ENCODE peak calls at places on chromosomes 7 and 10, in five cellular contexts. C is fibroblast of pulmonary artery; O is T-helper 9 cell; F is stimulated activated CD8-positive, alpha-beta memory T cell treated with anti-CD3 and anti-CD28 coated beads, Interleukin-2, amount 100 ng/mL, for 48 hours; N is substantia nigra. X is an unnamed sample.

GRCh38 chr7:43138710-43139601 is 26.5 kb downstream of the HECW1 start:
- DNase-seq in N (no peak), F (no peak), C (peak), O (no peak), X (no peak)

GRCh38 chr7:76155938-76156337 is 45.8 kb upstream of the SRRM3 start:
- DNase-seq in O (no peak), F (no peak), N (no peak), C (peak), X (no peak)

GRCh38 chr10:63421591-63421990 is 44.2 kb downstream of the JMJD1C start:
- DNase-seq in C (no peak), F (no peak), O (no peak), N (no peak), X (no peak)

GRCh38 chr7:142885311-142886230 is at the start of gene TRPV6:
- DNase-seq in C (no peak), F (no peak), N (no peak), O (no peak), X (no peak)

GRCh38 chr7:5646846-5647245 is 134.6 kb downstream of the RNF216 start:
- DNase-seq in F (no peak), N (no peak), O (no peak), C (peak), X (no peak)

GRCh38 chr10:24822557-24822956 is 98.9 kb upstream of the ARHGAP21 start:
- DNase-seq in F (no peak), N (no peak), C (no peak), O (no peak), X (no peak)

GRCh38 chr10:80787952-80788351 is 250.2 kb downstream of the SH2D4B start:
- DNase-seq in N (no peak), F (no peak), C (no peak), O (no peak), X (no peak)

GRCh38 chr7:101538596-101539459 is 90.3 kb downstream of the MYL10 start:
- DNase-seq in O (peak), C (peak), F (peak), N (peak), X (no peak)

GRCh38 chr10:119997429-119997828 is 104.9 kb downstream of the SEC23IP start:
- DNase-seq in N (no peak), O (no peak), C (no peak), F (no peak), X (no peak)

GRCh38 chr10:27319752-27320561 is 79.4 kb upstream of the ACBD5 start:
- DNase-seq in O (no peak), F (peak), C (peak), N (no peak), X (no peak)

X was measured in cortex of kidney.